ENCODE peak calls at places on chromosomes 12 and 14, in four cellular contexts. H, T, B and S are unnamed samples. For H3K27me3 and H3K4me1, the result is how much of the 10 kb centered on the place peaks cover.

GRCh38 chr12:123075591-123076171 is 75.2 kb downstream of the PITPNM2 start:
- DNase-seq in B (peak), T (no peak), H (peak), S (peak)

GRCh38 chr14:82657186-82657675 is 1123.6 kb upstream of the SEL1L start:
- DNase-seq in H (no peak), B (no peak), T (no peak), S (no peak)

GRCh38 chr12:49894754-49895153 is 8.9 kb downstream of the FAIM2 start:
- DNase-seq in B (no peak), T (peak), H (no peak), S (no peak)

GRCh38 chr12:132586929-132587328 is 23.5 kb downstream of the LRCOL1 start:
- DNase-seq in H (no peak), B (no peak), T (no peak), S (no peak)

GRCh38 chr12:105330283-105330937 is at the start of gene C12orf75:
- DNase-seq in H (peak), T (peak), B (peak), S (peak)

GRCh38 chr12:52691076-52691764 is 11.0 kb upstream of the KRT1 start:
- DNase-seq in B (no peak), H (peak), T (no peak), S (peak)

GRCh38 chr12:30582943-30583342 is 112.7 kb downstream of the IPO8 start:
- DNase-seq in T (no peak), B (peak), H (no peak), S (no peak)

GRCh38 chr12:72271741-72272661 is at the start of gene TRHDE:
- DNase-seq in T (peak), H (no peak), B (peak), S (peak)

GRCh38 chr12:32163596-32163995 is 56.9 kb downstream of the BICD1 start:
- DNase-seq in T (no peak), H (no peak), B (no peak), S (no peak)

GRCh38 chr12:47190271-47190750 is 110.6 kb upstream of the AMIGO2 start:
- DNase-seq in H (no peak), B (peak), T (no peak), S (no peak)

DNA sequence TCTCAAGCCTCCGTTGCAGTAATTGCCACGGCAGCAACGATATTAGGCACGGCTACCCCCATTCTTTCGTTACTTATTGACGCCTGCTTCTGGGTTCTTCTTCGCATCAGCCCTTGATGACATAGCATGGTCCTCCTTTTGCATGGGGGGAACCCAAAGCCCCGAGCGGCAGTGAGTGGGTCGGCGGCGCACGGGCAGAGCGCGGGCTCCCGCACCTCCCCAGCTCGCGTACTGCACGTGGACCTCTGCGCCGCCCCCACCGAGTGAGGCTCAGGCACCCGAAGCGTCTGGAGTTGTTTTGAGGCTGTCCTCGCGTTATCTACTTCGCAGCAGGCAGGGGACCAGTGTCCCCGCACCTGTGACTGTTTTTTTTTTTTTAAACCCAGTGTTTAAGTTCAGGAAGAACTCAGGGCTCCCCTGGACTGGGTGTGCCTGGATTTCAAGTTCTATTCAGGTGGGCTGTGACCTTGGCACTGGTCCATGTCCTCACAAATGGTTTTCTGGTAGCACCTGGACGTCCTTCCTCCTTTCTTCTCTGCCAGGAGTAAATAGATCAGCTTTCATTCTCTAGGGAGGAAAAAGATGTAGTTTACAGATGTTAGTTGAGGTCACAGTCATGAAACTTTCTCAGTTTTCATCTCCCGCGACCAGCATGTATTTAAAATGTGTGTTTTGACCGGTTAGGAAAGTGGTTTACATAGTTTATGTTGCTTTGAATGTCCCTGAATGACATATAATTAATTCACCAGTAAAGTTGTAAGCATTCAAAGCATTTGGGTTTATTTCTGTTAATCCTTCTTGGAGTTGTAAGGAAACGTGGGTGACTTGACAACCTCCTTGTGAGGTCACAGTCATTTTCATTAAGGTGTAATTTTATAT is 1.4 kb upstream of the FOXN4 start:
- DNase-seq in B (no peak), T (no peak), H (no peak), S (no peak)
- H3K27me3 ChIP-seq in B (half or more), T (under half), H (under half), S (under half)

GRCh38 chr14:32413967-32414640 is 85.0 kb downstream of the AKAP6 start:
- DNase-seq in H (no peak), B (no peak), T (no peak), S (no peak)
- H3K27ac ChIP-seq in H (no peak), B (no peak), T (no peak), S (no peak)

GRCh38 chr14:104658325-104658712 is 31.1 kb upstream of the INF2 start:
- DNase-seq in T (no peak), H (no peak), B (no peak), S (no peak)
- H3K4me1 ChIP-seq in T (under half), H (under half), B (under half), S (under half)

GRCh38 chr12:117970334-117970733 is 1.5 kb upstream of the KSR2 start:
- DNase-seq in T (no peak), B (no peak), H (no peak), S (no peak)
- H3K27me3 ChIP-seq in T (under half), B (under half), H (under half), S (under half)

GRCh38 chr14:76163668-76164363 is 12.1 kb downstream of the GPATCH2L start:
- DNase-seq in H (no peak), B (no peak), T (no peak), S (no peak)
- H3K27ac ChIP-seq in H (no peak), B (no peak), T (peak), S (no peak)

GRCh38 chr12:65306603-65307501 is 28.4 kb downstream of the MSRB3 start:
- DNase-seq in T (no peak), H (no peak), B (peak), S (no peak)

GRCh38 chr12:65302891-65303290 is 24.4 kb downstream of the MSRB3 start:
- DNase-seq in B (no peak), T (no peak), H (no peak), S (no peak)

GRCh38 chr12:65308001-65308400 is 29.5 kb downstream of the MSRB3 start:
- DNase-seq in B (no peak), T (no peak), H (no peak), S (no peak)

GRCh38 chr12:65306229-65306602 is 27.7 kb downstream of the MSRB3 start:
- DNase-seq in B (peak), H (no peak), T (no peak), S (no peak)

GRCh38 chr12:65305346-65305950 is 27.0 kb downstream of the MSRB3 start:
- DNase-seq in T (no peak), B (no peak), H (no peak), S (no peak)
- H3K4me1 ChIP-seq in T (under half), B (under half), H (under half), S (under half)